ENCODE peak calls at places on chromosome 4, in nine cellular contexts. X, N, I, C, W, T, S, F and Y are unnamed samples.

GRCh38 chr4:186770446-186771175 is 47.0 kb upstream of the FAT1 start:
- DNase-seq in S (no peak), C (no peak), X (peak; percentile 87), N (no peak), T (no peak), W (peak; percentile 82), I (no peak), F (no peak), Y (peak; percentile 25)

GRCh38 chr4:4333265-4333706 is 43.2 kb downstream of the ZBTB49 start:
- DNase-seq in X (peak; percentile 74), S (no peak), C (no peak), T (peak; percentile 38), W (peak; percentile 84), N (no peak), I (no peak), F (no peak), Y (peak; percentile 73)

GRCh38 chr4:39435875-39436563 is 22.7 kb downstream of the RPL9 start:
- DNase-seq in N (no peak), W (no peak), C (no peak), T (no peak), I (no peak), X (peak; percentile 22), F (no peak), S (no peak), Y (no peak)

GRCh38 chr4:48944659-48945290 is 38.2 kb upstream of the OCIAD2 start:
- DNase-seq in W (no peak), X (no peak), T (no peak), F (peak; percentile 66), S (no peak), C (no peak), I (peak; percentile 32), N (no peak), Y (no peak)

GRCh38 chr4:118774989-118775388 is 60.9 kb downstream of the SEC24D start:
- DNase-seq in W (peak; percentile 61), X (peak; percentile 60), S (no peak), C (no peak), N (no peak), T (no peak), I (no peak), F (no peak), Y (peak; percentile 45)

GRCh38 chr4:168634276-168634802 is 137.5 kb downstream of the PALLD start:
- DNase-seq in C (no peak), X (peak; percentile 96), T (no peak), S (no peak), F (no peak), W (peak; percentile 92), I (no peak), N (no peak), Y (peak; percentile 93)

GRCh38 chr4:127870688-127871087 is 10.0 kb upstream of the PLK4 start:
- DNase-seq in N (no peak), S (no peak), F (no peak), C (no peak), T (peak; percentile 45), X (peak; percentile 72), I (no peak), W (peak; percentile 89), Y (peak; percentile 64)

GRCh38 chr4:26978387-26979071 is 117.9 kb downstream of the STIM2 start:
- DNase-seq in X (peak; percentile 31), F (no peak), C (no peak), T (no peak), I (no peak), W (no peak), N (no peak), S (no peak), Y (peak; percentile 21)

GRCh38 chr4:172650758-172651495 is 517.7 kb upstream of the GALNT7 start:
- DNase-seq in C (no peak), S (no peak), X (peak; percentile 13), F (no peak), I (no peak), N (no peak), T (no peak), W (peak; percentile 1), Y (no peak)

GRCh38 chr4:16508968-16509367 is 282.7 kb upstream of the TAPT1 start:
- DNase-seq in C (no peak), N (no peak), T (no peak), I (no peak), S (no peak), F (no peak), W (no peak), X (peak; percentile 14), Y (peak; percentile 27)

GRCh38 chr4:16505726-16506125 is 279.5 kb upstream of the TAPT1 start:
- DNase-seq in T (no peak), S (no peak), I (peak; percentile 26), C (no peak), X (peak; percentile 46), N (no peak), W (peak; percentile 23), F (peak; percentile 56), Y (peak; percentile 46)
- TF ChIP-seq CTCF in T (no peak), S (no peak), I (peak; percentile 54), C (no peak), X (peak; percentile 69), N (peak; percentile 50), W (peak; percentile 39), F (peak; percentile 33), Y (peak; percentile 44)

GRCh38 chr4:153205757-153206156 is 1.5 kb downstream of the TRIM2 start:
- DNase-seq in S (no peak), T (peak; percentile 59), F (peak; percentile 25), C (no peak), X (peak; percentile 54), I (no peak), W (no peak), N (no peak), Y (peak; percentile 38)

GRCh38 chr4:153205028-153205648 is 895 bp downstream of the TRIM2 start:
- DNase-seq in C (no peak), T (no peak), S (no peak), I (no peak), N (no peak), F (no peak), X (no peak), W (no peak), Y (no peak)

GRCh38 chr4:153207027-153207426 is 2.8 kb downstream of the TRIM2 start:
- DNase-seq in X (no peak), T (no peak), F (no peak), I (no peak), C (no peak), N (no peak), W (no peak), S (no peak), Y (no peak)

GRCh38 chr4:153206534-153206933 is 2.3 kb downstream of the TRIM2 start:
- DNase-seq in W (no peak), I (no peak), F (peak; percentile 69), N (no peak), C (no peak), S (no peak), T (no peak), X (no peak), Y (no peak)

GRCh38 chr4:153204247-153205027 is at the start of gene TRIM2:
- DNase-seq in S (no peak), N (peak; percentile 27), F (peak; percentile 74), I (no peak), C (peak; percentile 69), T (peak; percentile 79), X (peak; percentile 86), W (peak; percentile 78), Y (peak; percentile 84)
- TF ChIP-seq CTCF in S (no peak), N (no peak), F (no peak), I (no peak), C (no peak), T (no peak), X (no peak), W (no peak), Y (no peak)

GRCh38 chr4:84480082-84480481 is 19.0 kb downstream of the NKX6-1 start:
- DNase-seq in N (no peak), S (no peak), C (no peak), F (peak; percentile 19), W (no peak), T (no peak), I (no peak), X (no peak), Y (no peak)
- TF ChIP-seq CTCF in N (no peak), S (no peak), C (no peak), F (no peak), W (no peak), T (no peak), I (no peak), X (no peak), Y (no peak)

DNA sequence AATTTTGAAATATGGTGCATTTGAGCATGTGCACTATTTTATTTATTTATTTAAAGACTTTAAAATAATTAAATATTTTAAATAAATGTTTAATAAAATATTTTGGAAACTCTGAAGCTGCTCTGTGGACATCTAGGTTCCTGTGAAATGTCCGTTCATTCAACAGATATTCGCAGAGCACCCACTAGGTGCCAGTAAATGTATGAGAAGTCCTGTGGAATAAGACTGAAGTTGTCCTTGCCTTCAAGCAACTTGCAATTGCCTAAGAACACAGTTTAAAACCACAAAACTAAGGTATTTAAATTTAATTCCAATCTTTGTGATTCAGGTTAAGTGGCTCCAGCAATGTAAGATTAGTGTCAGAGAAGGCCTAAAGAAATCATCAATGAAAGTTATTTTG is 306.7 kb downstream of the GBA3 start:
- DNase-seq in T (no peak), F (peak; percentile 20), C (no peak), X (no peak), N (no peak), S (no peak), I (no peak), W (no peak), Y (no peak)
- TF ChIP-seq CTCF in T (no peak), F (no peak), C (no peak), X (no peak), N (no peak), S (no peak), I (no peak), W (no peak), Y (no peak)